ENCODE peak calls at places on chromosomes 13 and 19, in six cellular contexts. S is psoas muscle, E is SK-N-MC, M is AG04450, G is IMR-90, A is lung. B is an unnamed sample.
A peak's percentile ranks its signal among the peaks of the same experiment; 100 is the strongest.

GRCh38 chr19:43438291-43439162 is 23.8 kb downstream of the TEX101 start:
- DNase-seq in S (peak; percentile 20), E (no peak), M (peak; percentile 65), G (peak; percentile 67), A (peak; percentile 49), B (no peak)

GRCh38 chr19:50204811-50205675 is 1.6 kb downstream of the MYH14 start:
- DNase-seq in E (no peak), M (no peak), G (no peak), A (peak; percentile 83), S (peak; percentile 65), B (no peak)

GRCh38 chr13:107835339-107836018 is 379.9 kb downstream of the LIG4 start:
- DNase-seq in M (peak; percentile 63), G (peak; percentile 88), A (no peak), S (no peak), E (no peak), B (no peak)

GRCh38 chr13:37168151-37168550 is 62.7 kb upstream of the CSNK1A1L start:
- DNase-seq in E (no peak), M (no peak), G (no peak), S (no peak), A (no peak), B (no peak)

GRCh38 chr19:45163751-45164150 is 3.0 kb upstream of the NKPD1 start:
- DNase-seq in A (no peak), M (no peak), S (no peak), E (no peak), G (no peak), B (no peak)

GRCh38 chr13:112161441-112162301 is 94.7 kb downstream of the SOX1 start:
- DNase-seq in M (no peak), A (no peak), G (no peak), S (no peak), E (no peak), B (no peak)

GRCh38 chr19:12880551-12881171 is 588 bp downstream of the DNASE2 start:
- DNase-seq in S (peak; percentile 39), M (no peak), A (no peak), G (peak; percentile 6), E (no peak), B (no peak)

GRCh38 chr13:76991432-76991795 is 467 bp upstream of the CLN5 start:
- DNase-seq in S (peak; percentile 48), M (no peak), A (peak; percentile 44), G (no peak), E (no peak), B (no peak)

GRCh38 chr19:34985249-34986022 is 14.7 kb upstream of the GRAMD1A start:
- DNase-seq in G (peak; percentile 24), M (no peak), A (peak; percentile 54), E (no peak), S (peak; percentile 51), B (no peak)

GRCh38 chr13:109569938-109570711 is 216.3 kb downstream of the IRS2 start:
- DNase-seq in A (no peak), M (no peak), S (no peak), G (no peak), E (no peak), B (no peak)

GRCh38 chr13:114334305-114335053 is 20.2 kb downstream of the CHAMP1 start:
- DNase-seq in M (no peak), E (no peak), A (no peak), G (no peak), S (no peak), B (no peak)
- H3K27ac ChIP-seq in M (no peak overlapping the region), E (no peak overlapping the region), A (no peak overlapping the region), G (no peak overlapping the region), S (no peak overlapping the region), B (no peak overlapping the region)

GRCh38 chr19:58056861-58057260 is 2.2 kb upstream of the ZNF135 start:
- DNase-seq in M (no peak), A (no peak), E (no peak), S (no peak), G (no peak), B (no peak)

GRCh38 chr19:58060231-58060630 is 1.1 kb downstream of the ZNF135 start:
- DNase-seq in M (no peak), E (no peak), A (no peak), G (no peak), S (no peak), B (no peak)

GRCh38 chr19:58059003-58059671 is at the start of gene ZNF135:
- DNase-seq in G (peak; percentile 50), E (no peak), M (peak; percentile 18), A (peak; percentile 75), S (peak; percentile 88), B (no peak)

GRCh38 chr19:58059681-58060080 is 599 bp downstream of the ZNF135 start:
- DNase-seq in A (no peak), E (no peak), S (peak; percentile 22), M (no peak), G (no peak), B (no peak)

GRCh38 chr19:58058428-58058827 is 654 bp upstream of the ZNF135 start:
- DNase-seq in M (no peak), E (no peak), S (no peak), G (no peak), A (no peak), B (no peak)
- H3K27ac ChIP-seq in M (no peak overlapping the region), E (no peak overlapping the region), S (peak overlapping the region; percentile 91), G (no peak overlapping the region), A (no peak overlapping the region), B (peak overlapping the region; percentile 42)

GRCh38 chr13:64510698-64511097 is 2719.4 kb downstream of the PCDH9 start:
- DNase-seq in M (no peak), S (no peak), G (no peak), E (no peak), A (no peak), B (no peak)
- H3K27ac ChIP-seq in M (no peak overlapping the region), S (no peak overlapping the region), G (no peak overlapping the region), E (no peak overlapping the region), A (no peak overlapping the region), B (no peak overlapping the region)

GRCh38 chr19:18044825-18045304 is 36.9 kb downstream of the ARRDC2 start:
- DNase-seq in S (peak; percentile 72), M (no peak), A (peak; percentile 63), G (peak; percentile 76), E (no peak), B (no peak)
- H3K27ac ChIP-seq in S (peak overlapping the region; percentile 90), M (peak overlapping the region; percentile 11), A (peak overlapping the region; percentile 48), G (peak overlapping the region; percentile 21), E (no peak overlapping the region), B (no peak overlapping the region)